ENCODE peak calls at places on chromosome 10, in six cellular contexts. O is fibroblast of mammary gland; U is cardiac septum; W is DMS 273 treated with DMSO at 0.1 percent for 48 hours; S is stimulated activated CD8-positive, alpha-beta memory T cell treated with anti-CD3 and anti-CD28 coated beads, Interleukin-7, amount 100 ng/mL, for 4 hours; V is caudate nucleus. G is an unnamed sample.

GRCh38 chr10:102281103-102281502 is 35.8 kb downstream of the GBF1 start:
- DNase-seq in O (no peak), U (no peak), W (peak), S (no peak), V (no peak), G (no peak)

GRCh38 chr10:72027498-72027897 is 60.9 kb downstream of the SPOCK2 start:
- DNase-seq in O (no peak), U (no peak), W (no peak), S (no peak), V (no peak), G (no peak)

GRCh38 chr10:60646966-60647796 is 131.1 kb upstream of the CDK1 start:
- DNase-seq in O (peak), U (no peak), W (no peak), S (no peak), V (no peak), G (no peak)

GRCh38 chr10:1643161-1643910 is 94.0 kb downstream of the ADARB2 start:
- DNase-seq in O (no peak), U (peak), W (no peak), S (no peak), V (no peak), G (no peak)

GRCh38 chr10:69375307-69376151 is 41.2 kb downstream of the TACR2 start:
- DNase-seq in O (no peak), U (no peak), W (peak), S (no peak), V (no peak), G (no peak)

GRCh38 chr10:96321822-96322221 is 17.6 kb downstream of the DNTT start:
- DNase-seq in O (no peak), U (no peak), W (no peak), S (no peak), V (no peak), G (no peak)

GRCh38 chr10:7272008-7272407 is 138.8 kb downstream of the SFMBT2 start:
- DNase-seq in O (no peak), U (no peak), W (no peak), S (no peak), V (no peak), G (no peak)

GRCh38 chr10:62959553-62959952 is 143.4 kb upstream of the EGR2 start:
- DNase-seq in O (peak), U (no peak), W (no peak), S (no peak), V (no peak), G (no peak)

GRCh38 chr10:73999703-74000102 is 1.8 kb downstream of the VCL start:
- DNase-seq in O (peak), U (no peak), W (no peak), S (no peak), V (no peak), G (no peak)